ENCODE peak calls at places on chromosome 22, in five cellular contexts. I, S, R, M and T are unnamed samples.
A peak's percentile ranks its signal among the peaks of the same experiment; 100 is the strongest.

GRCh38 chr22:33891455-33891854 is 28.8 kb downstream of the LARGE1 start:
- DNase-seq in I (no peak), S (no peak), R (no peak), M (no peak), T (no peak)

GRCh38 chr22:31253949-31254348 is 38.3 kb downstream of the PIK3IP1 start:
- DNase-seq in I (no peak), S (no peak), R (no peak), M (peak; percentile 89), T (no peak)

GRCh38 chr22:28072066-28072465 is 153.0 kb upstream of the PITPNB start:
- DNase-seq in I (no peak), S (no peak), R (peak; percentile 44), M (no peak), T (no peak)

GRCh38 chr22:16387088-16387487 is 205.5 kb downstream of the CCT8L2 start:
- DNase-seq in I (no peak), S (no peak), R (no peak), M (no peak), T (no peak)

GRCh38 chr22:43922123-43922522 is 1.5 kb upstream of the PNPLA3 start:
- DNase-seq in I (no peak), S (no peak), R (no peak), M (no peak), T (no peak)

GRCh38 chr22:27489265-27489675 is 312.3 kb downstream of the MN1 start:
- DNase-seq in I (no peak), S (peak; percentile 19), R (peak; percentile 52), M (peak; percentile 71), T (no peak)

GRCh38 chr22:16955678-16956210 is 52.3 kb downstream of the GAB4 start:
- DNase-seq in I (no peak), S (no peak), R (no peak), M (no peak), T (no peak)

GRCh38 chr22:44380716-44381500 is 68.2 kb upstream of the SHISAL1 start:
- DNase-seq in I (no peak), S (peak; percentile 58), R (no peak), M (no peak), T (no peak)

GRCh38 chr22:47794851-47795250 is 1032.4 kb downstream of the TBC1D22A start:
- DNase-seq in I (no peak), S (peak; percentile 52), R (no peak), M (no peak), T (no peak)

GRCh38 chr22:50326959-50327710 is at the start of gene DENND6B:
- DNase-seq in I (peak; percentile 76), S (peak; percentile 95), R (peak; percentile 69), M (peak; percentile 87), T (peak; percentile 50)

GRCh38 chr22:23272834-23273233 is 92.5 kb downstream of the BCR start:
- DNase-seq in I (no peak), S (no peak), R (no peak), M (no peak), T (no peak)

GRCh38 chr22:37619991-37620390 is 11.4 kb downstream of the GGA1 start:
- DNase-seq in I (no peak), S (peak; percentile 55), R (no peak), M (no peak), T (no peak)

GRCh38 chr22:37618674-37619073 is 10.0 kb downstream of the GGA1 start:
- DNase-seq in I (no peak), S (peak; percentile 55), R (no peak), M (no peak), T (no peak)

GRCh38 chr22:37616205-37617083 is 7.8 kb downstream of the GGA1 start:
- DNase-seq in I (no peak), S (no peak), R (no peak), M (no peak), T (no peak)

GRCh38 chr22:37617431-37617830 is 8.8 kb downstream of the GGA1 start:
- DNase-seq in I (no peak), S (no peak), R (no peak), M (no peak), T (no peak)

DNA sequence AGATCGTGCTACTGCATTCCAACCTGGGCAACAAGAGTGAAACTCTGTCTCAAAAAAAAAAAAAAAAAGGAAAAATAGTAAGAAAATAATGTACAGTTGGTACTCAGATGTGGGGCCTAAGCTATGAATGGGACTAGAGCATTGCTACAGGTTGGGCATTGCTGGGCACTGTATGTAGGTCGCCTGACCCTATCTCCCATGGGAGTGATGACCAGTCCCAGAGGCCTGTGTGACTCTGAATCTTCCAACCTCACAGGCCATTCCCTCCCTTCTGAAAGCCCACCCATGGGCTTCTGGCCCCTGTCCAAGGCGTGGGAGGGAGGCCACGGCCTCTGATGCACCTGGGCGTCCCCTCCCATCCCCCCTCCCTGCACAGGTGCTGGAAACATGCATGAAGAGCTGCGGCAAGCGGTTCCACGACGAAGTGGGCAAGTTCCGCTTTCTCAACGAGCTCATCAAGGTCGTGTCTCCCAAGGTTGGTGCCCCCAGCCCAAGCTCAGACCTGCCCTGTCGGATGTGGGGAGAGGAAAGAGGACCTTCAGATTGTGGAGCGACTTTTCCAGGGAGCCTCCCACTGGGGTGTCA is 9.5 kb downstream of the GGA1 start:
- DNase-seq in I (no peak), S (peak; percentile 83), R (no peak), M (no peak), T (no peak)
- H3K4me3 ChIP-seq in I (no peak overlapping the region), S (no peak overlapping the region), R (no peak overlapping the region), M (no peak overlapping the region), T (no peak overlapping the region)

GRCh38 chr22:29690481-29690880 is 29.3 kb upstream of the CABP7 start:
- DNase-seq in I (no peak), S (no peak), R (no peak), M (no peak), T (no peak)

GRCh38 chr22:29691636-29692326 is 28.0 kb upstream of the CABP7 start:
- DNase-seq in I (no peak), S (no peak), R (no peak), M (no peak), T (no peak)

GRCh38 chr22:29692327-29692640 is 27.5 kb upstream of the CABP7 start:
- DNase-seq in I (no peak), S (no peak), R (no peak), M (no peak), T (no peak)

GRCh38 chr22:29689201-29689871 is 30.5 kb upstream of the CABP7 start:
- DNase-seq in I (no peak), S (no peak), R (no peak), M (no peak), T (no peak)

GRCh38 chr22:29689872-29690213 is 30.0 kb upstream of the CABP7 start:
- DNase-seq in I (peak; percentile 39), S (peak; percentile 86), R (peak; percentile 55), M (peak; percentile 75), T (no peak)
- H3K27ac ChIP-seq in I (no peak overlapping the region), S (no peak overlapping the region), R (no peak overlapping the region), M (no peak overlapping the region), T (no peak overlapping the region)

DNA sequence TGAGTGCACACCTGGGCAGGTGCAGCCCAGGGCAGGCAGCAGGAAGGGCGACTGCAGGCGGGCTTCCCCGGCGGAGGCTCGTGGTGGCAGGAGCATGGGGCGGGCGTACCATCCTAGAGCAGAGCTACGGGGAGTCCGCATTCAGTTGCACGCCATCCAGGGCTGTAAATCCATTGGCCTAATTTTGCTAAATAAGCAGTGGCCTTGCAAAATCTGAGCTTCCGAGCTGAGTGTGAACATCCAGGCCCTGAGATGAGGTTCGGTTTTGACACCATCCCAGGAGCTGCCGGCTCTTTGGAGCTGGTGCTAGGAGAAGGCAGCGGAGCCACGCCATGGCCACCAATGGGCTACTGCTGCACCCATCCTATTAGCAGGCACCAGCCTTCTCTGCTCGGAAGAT is 664.8 kb downstream of the BRD1 start:
- DNase-seq in I (no peak), S (peak; percentile 54), R (no peak), M (no peak), T (no peak)
- H3K4me1 ChIP-seq in I (no peaks in the 10 kb centered on the region), S (no peaks in the 10 kb centered on the region), R (no peaks in the 10 kb centered on the region), M (no peaks in the 10 kb centered on the region), T (no peaks in the 10 kb centered on the region)

DNA sequence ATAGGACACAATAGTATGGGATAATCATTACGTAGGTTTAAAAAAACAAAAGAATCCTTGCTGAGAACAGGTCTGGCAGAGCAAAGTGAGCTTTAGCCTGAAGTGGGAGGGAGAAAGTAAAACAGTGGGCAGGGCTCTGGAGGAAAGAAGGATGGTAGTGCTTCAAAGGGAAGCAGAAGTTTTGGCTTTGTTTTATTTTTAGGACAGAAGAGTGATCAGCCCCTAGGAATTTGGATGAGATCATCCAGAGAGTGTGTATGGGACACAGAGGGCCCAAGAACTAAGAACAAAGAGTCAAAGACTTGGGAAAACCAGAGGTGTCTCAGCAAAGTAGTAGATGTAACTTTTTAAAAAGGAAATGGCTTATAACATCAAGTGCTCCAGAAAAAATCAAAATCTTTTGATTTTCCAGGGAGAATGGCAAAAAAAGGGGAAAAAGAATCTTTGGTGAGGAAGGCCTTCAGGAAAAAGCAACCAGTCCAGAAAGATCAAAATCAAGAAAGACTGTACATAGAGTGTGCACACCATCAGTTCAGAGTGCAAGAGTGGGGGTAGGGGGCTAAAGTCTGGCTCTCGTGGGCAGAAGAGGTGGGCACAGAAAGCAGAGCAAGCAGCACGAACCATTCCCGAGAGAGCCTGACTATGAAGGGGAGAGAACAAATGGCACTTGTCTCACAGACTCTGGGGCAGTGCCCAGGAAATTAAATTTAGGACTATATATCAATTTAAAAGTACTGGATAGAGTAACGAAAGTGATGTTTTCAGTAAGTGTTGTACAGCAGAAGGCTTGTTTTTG is 30.1 kb downstream of the MAPK1 start:
- DNase-seq in I (peak; percentile 15), S (no peak), R (peak; percentile 91), M (no peak), T (no peak)
- H3K4me3 ChIP-seq in I (no peak overlapping the region), S (no peak overlapping the region), R (no peak overlapping the region), M (no peak overlapping the region), T (no peak overlapping the region)

GRCh38 chr22:46501701-46502100 is 35.7 kb downstream of the CELSR1 start:
- DNase-seq in I (no peak), S (no peak), R (peak; percentile 76), M (no peak), T (no peak)

GRCh38 chr22:46500201-46500600 is 37.2 kb downstream of the CELSR1 start:
- DNase-seq in I (no peak), S (no peak), R (no peak), M (no peak), T (no peak)

GRCh38 chr22:46502776-46503175 is 34.6 kb downstream of the CELSR1 start:
- DNase-seq in I (no peak), S (no peak), R (no peak), M (no peak), T (no peak)

GRCh38 chr22:46502346-46502745 is 35.1 kb downstream of the CELSR1 start:
- DNase-seq in I (no peak), S (no peak), R (no peak), M (no peak), T (no peak)

GRCh38 chr22:46499798-46500174 is 37.6 kb downstream of the CELSR1 start:
- DNase-seq in I (no peak), S (no peak), R (no peak), M (no peak), T (no peak)
- H3K27ac ChIP-seq in I (no peak overlapping the region), S (no peak overlapping the region), R (no peak overlapping the region), M (no peak overlapping the region), T (no peak overlapping the region)

GRCh38 chr22:42438293-42438650 is 6.1 kb upstream of the NFAM1 start:
- DNase-seq in I (no peak), S (no peak), R (no peak), M (no peak), T (no peak)
- H3K4me1 ChIP-seq in I (peaks cover 6% of the 10 kb centered on the region), S (peaks cover 84% of the 10 kb centered on the region), R (peaks cover 3% of the 10 kb centered on the region), M (peaks cover 7% of the 10 kb centered on the region), T (no peaks in the 10 kb centered on the region)

GRCh38 chr22:20965104-20965887 is 1.8 kb upstream of the AIFM3 start:
- DNase-seq in I (no peak), S (peak; percentile 78), R (no peak), M (no peak), T (no peak)
- H3K4me3 ChIP-seq in I (peak overlapping the region; percentile 23), S (no peak overlapping the region), R (peak overlapping the region; percentile 17), M (peak overlapping the region; percentile 50), T (no peak overlapping the region)

GRCh38 chr22:32473388-32473952 is 1.1 kb upstream of the FBXO7 start:
- DNase-seq in I (peak; percentile 10), S (no peak), R (peak; percentile 70), M (no peak), T (peak; percentile 50)
- H3K27ac ChIP-seq in I (no peak overlapping the region), S (peak overlapping the region; percentile 99), R (peak overlapping the region; percentile 90), M (no peak overlapping the region), T (peak overlapping the region; percentile 97)